ENCODE peak calls at places on chromosomes 2 and 18, in four cellular contexts. Z is GM12878, L is H1, Q is GM23338. G is an unnamed sample.
A peak's percentile ranks its signal among the peaks of the same experiment; 100 is the strongest.

GRCh38 chr2:36854241-36854640 is 112.1 kb downstream of the STRN start:
- DNase-seq in Z (no peak), L (no peak), Q (no peak), G (no peak)

GRCh38 chr18:45384137-45384998 is 230.9 kb upstream of the SLC14A2 start:
- DNase-seq in Z (peak; percentile 8), L (peak; percentile 19), Q (peak; percentile 93), G (peak; percentile 28)

GRCh38 chr18:37272841-37273240 is 292.8 kb downstream of the CELF4 start:
- DNase-seq in Z (no peak), L (no peak), Q (no peak), G (no peak)

GRCh38 chr2:240226672-240227537 is 86.4 kb upstream of the OTOS start:
- DNase-seq in Z (no peak), L (no peak), Q (no peak), G (no peak)

GRCh38 chr2:20350105-20350712 is 435 bp downstream of the PUM2 start:
- DNase-seq in Z (no peak), L (no peak), Q (peak; percentile 75), G (no peak)

GRCh38 chr2:196849895-196850294 is 40.7 kb upstream of the C2orf66 start:
- DNase-seq in Z (no peak), L (no peak), Q (peak; percentile 58), G (no peak)

GRCh38 chr2:231393149-231394131 is 2.1 kb upstream of the B3GNT7 start:
- DNase-seq in Z (peak; percentile 67), L (no peak), Q (peak; percentile 83), G (no peak)

GRCh38 chr2:107591541-107591940 is 235.2 kb upstream of the RGPD4 start:
- DNase-seq in Z (no peak), L (no peak), Q (no peak), G (no peak)

GRCh38 chr18:22542400-22542835 is 124.7 kb upstream of the CTAGE1 start:
- DNase-seq in Z (no peak), L (no peak), Q (no peak), G (no peak)

GRCh38 chr2:230869691-230870543 is 5.2 kb downstream of the ITM2C start:
- DNase-seq in Z (no peak), L (no peak), Q (no peak), G (no peak)

GRCh38 chr2:232522014-232522854 is 2.0 kb downstream of the PRSS56 start:
- DNase-seq in Z (no peak), L (no peak), Q (peak; percentile 66), G (no peak)

GRCh38 chr18:46754661-46755292 is 2.1 kb downstream of the ST8SIA5 start:
- DNase-seq in Z (no peak), L (no peak), Q (peak; percentile 62), G (no peak)

GRCh38 chr18:69400976-69401474 is 337 bp downstream of the DOK6 start:
- DNase-seq in Z (no peak), L (no peak), Q (peak; percentile 59), G (no peak)

GRCh38 chr18:13252696-13253410 is 34.3 kb downstream of the LDLRAD4 start:
- DNase-seq in Z (no peak), L (no peak), Q (no peak), G (no peak)

GRCh38 chr2:120287183-120288015 is 34.7 kb downstream of the RALB start:
- DNase-seq in Z (peak; percentile 80), L (no peak), Q (no peak), G (no peak)

GRCh38 chr2:23069935-23070334 is 315.0 kb upstream of the KLHL29 start:
- DNase-seq in Z (no peak), L (no peak), Q (no peak), G (no peak)

GRCh38 chr2:63514781-63515180 is 73.5 kb downstream of the WDPCP start:
- DNase-seq in Z (no peak), L (no peak), Q (no peak), G (no peak)

GRCh38 chr2:234414591-234414990 is 82.3 kb downstream of the ARL4C start:
- DNase-seq in Z (no peak), L (no peak), Q (no peak), G (no peak)

GRCh38 chr2:65357095-65357958 is 75.1 kb downstream of the SPRED2 start:
- DNase-seq in Z (no peak), L (no peak), Q (peak; percentile 23), G (no peak)

GRCh38 chr2:150020221-150020620 is 432.6 kb upstream of the MMADHC start:
- DNase-seq in Z (no peak), L (no peak), Q (no peak), G (no peak)

GRCh38 chr2:85226783-85227182 is 93.6 kb downstream of the TCF7L1 start:
- DNase-seq in Z (no peak), L (no peak), Q (no peak), G (no peak)

GRCh38 chr2:241827394-241827793 is 18.4 kb downstream of the NEU4 start:
- DNase-seq in Z (no peak), L (no peak), Q (no peak), G (no peak)

GRCh38 chr2:33240178-33240577 is 236.3 kb upstream of the RASGRP3 start:
- DNase-seq in Z (no peak), L (no peak), Q (no peak), G (no peak)

GRCh38 chr2:239253264-239253663 is 147.6 kb downstream of the HDAC4 start:
- DNase-seq in Z (no peak), L (no peak), Q (no peak), G (no peak)

GRCh38 chr2:144183744-144184143 is 336.2 kb downstream of the ZEB2 start:
- DNase-seq in Z (peak; percentile 61), L (no peak), Q (no peak), G (peak; percentile 40)

GRCh38 chr18:54960197-54960596 is 936 bp upstream of the CCDC68 start:
- DNase-seq in Z (no peak), L (no peak), Q (no peak), G (no peak)

GRCh38 chr2:8684421-8684884 is 2.6 kb downstream of the ID2 start:
- DNase-seq in Z (peak; percentile 40), L (no peak), Q (peak; percentile 21), G (no peak)

DNA sequence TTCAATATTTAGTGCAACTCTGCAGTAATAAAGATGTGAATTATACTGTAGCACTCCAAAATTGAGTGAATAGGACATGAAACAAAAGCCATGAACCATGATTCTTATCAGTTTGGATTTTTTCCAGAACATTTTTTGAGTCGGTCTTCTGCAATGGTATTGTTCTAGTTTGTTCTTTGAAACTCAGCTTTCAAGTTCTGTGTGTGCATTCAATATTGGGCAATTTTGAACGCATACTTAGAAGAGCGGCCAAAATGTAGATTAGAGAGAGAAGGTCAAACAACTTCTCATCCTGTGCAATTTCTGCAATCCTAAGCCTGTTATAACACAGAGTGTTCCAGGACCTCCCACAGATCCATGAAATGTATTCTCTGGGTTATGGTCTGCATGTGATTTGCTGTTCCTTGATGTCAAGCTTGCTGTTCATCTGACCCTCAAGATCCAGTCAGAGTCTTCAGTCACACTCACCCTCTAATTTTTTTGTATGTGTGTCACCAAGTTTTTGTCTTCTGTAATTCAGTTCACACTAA is 48.3 kb downstream of the TSPYL6 start:
- DNase-seq in Z (no peak), L (no peak), Q (no peak), G (no peak)
- H3K27ac ChIP-seq in Z (no peak overlapping the region), L (no peak overlapping the region), Q (no peak overlapping the region), G (peak overlapping the region; percentile 91)

GRCh38 chr2:226478121-226478809 is 321.4 kb downstream of the IRS1 start:
- DNase-seq in Z (no peak), L (no peak), Q (peak; percentile 72), G (no peak)
- TF ChIP-seq POLR2AphosphoS5 in Z (no peak), L (no peak), Q (no peak), G (no peak)

GRCh38 chr2:128425731-128426620 is 107.3 kb upstream of the HS6ST1 start:
- DNase-seq in Z (no peak), L (no peak), Q (no peak), G (no peak)

GRCh38 chr2:128423788-128424165 is 105.1 kb upstream of the HS6ST1 start:
- DNase-seq in Z (no peak), L (no peak), Q (no peak), G (no peak)

GRCh38 chr2:128424806-128425205 is 106.1 kb upstream of the HS6ST1 start:
- DNase-seq in Z (no peak), L (no peak), Q (no peak), G (no peak)

GRCh38 chr2:128425216-128425615 is 106.5 kb upstream of the HS6ST1 start:
- DNase-seq in Z (no peak), L (no peak), Q (no peak), G (no peak)

GRCh38 chr2:128424406-128424805 is 105.7 kb upstream of the HS6ST1 start:
- DNase-seq in Z (no peak), L (no peak), Q (no peak), G (no peak)
- H3K27ac ChIP-seq in Z (no peak overlapping the region), L (no peak overlapping the region), Q (no peak overlapping the region), G (no peak overlapping the region)

DNA sequence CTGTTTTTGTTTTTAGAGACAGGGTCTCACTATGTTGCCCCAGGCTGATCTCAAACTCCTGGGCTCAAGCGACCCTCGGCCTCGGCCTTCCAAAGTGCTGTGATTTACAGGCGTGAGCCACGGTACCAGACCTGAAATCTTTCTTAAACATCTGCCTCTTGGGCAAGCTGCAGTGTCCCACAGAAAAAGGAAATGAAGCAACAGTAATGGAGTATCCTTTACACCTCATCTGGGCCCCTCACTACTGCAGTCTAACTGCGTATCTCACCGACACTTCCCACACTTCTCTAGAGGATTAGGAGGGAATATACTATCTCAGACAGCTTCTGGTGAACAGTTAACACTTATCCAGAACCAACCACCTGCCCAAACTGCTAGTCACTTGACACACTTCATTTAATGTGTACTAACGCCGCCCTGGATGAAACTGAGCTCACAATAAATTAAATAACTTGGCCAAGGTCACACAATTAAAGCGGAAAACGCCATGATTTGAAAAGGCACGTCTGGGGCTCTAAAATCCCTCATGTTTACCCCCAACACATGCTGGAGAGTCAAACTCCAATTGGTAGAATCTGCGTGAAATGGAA is 1.0 kb downstream of the COX7A2L start:
- DNase-seq in Z (no peak), L (no peak), Q (no peak), G (no peak)
- TF ChIP-seq POLR2AphosphoS5 in Z (no peak), L (no peak), Q (no peak), G (no peak)

DNA sequence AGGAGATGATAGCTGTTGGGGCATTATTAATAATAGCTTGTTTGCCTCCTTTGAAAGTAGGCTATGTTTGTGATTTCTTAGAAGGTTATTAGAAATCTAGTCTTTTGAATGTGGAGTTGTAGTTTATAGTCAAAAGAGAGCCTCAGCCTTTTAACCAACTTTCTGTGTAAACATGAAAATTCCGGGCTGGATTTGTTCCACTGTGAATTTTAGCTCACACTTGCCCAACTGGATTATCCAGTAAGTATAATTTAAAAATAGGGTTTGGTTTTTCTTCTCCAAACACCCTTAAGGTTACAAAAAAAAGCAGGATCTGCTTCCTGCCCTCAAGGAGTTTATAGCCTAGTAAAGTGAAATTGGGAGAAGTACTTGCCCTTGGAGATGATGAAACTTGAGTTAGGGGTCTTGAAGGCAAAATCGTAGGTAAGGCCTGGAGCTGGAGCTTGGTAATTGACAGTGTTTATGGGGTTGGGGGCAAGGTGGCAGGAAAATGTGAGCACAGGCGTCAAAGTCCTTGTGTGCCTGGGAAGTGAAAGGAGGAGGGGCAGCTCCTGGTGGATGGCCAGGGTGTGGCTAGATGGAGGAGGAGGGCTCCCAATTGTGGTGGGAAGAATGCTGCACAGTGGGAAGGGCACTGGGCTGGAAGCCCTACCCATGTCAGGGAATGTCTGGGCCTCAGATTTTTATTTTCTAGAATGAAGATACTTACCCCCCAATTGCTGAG is 21.3 kb downstream of the ITGA6 start:
- DNase-seq in Z (no peak), L (no peak), Q (peak; percentile 54), G (no peak)
- H3K27ac ChIP-seq in Z (no peak overlapping the region), L (no peak overlapping the region), Q (no peak overlapping the region), G (no peak overlapping the region)

DNA sequence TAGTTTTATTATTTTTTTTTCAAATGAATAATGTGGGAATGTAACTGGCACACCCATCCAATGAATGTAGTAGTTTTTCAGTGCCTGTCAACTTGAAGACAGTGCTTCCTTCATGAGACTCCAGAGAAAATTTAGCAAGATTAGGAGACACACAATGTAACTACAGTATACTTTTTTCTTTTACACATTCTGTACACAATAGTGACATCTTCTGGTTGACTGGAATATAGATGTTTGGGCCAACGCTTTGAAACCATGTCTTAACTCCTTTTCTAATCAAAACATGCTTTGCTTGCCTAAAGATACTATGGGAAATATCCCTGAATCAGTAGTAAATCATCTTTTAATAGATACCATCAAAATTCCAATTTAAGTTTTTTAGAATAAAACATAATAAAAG is 229.5 kb upstream of the ZC3H15 start:
- DNase-seq in Z (peak; percentile 7), L (no peak), Q (peak; percentile 66), G (peak; percentile 32)
- TF ChIP-seq POLR2AphosphoS5 in Z (no peak), L (no peak), Q (no peak), G (no peak)